ENCODE peak calls at places on chromosome 12, in ten cellular contexts. B is K562, G is PC-3, P is fibroblast of pulmonary artery, X is dorsolateral prefrontal cortex, S is AG04449, E is fibroblast of the aortic adventitia, J is neuronal stem cell, H is small intestine, K is BE2C. U is an unnamed sample.
A peak's percentile ranks its signal among the peaks of the same experiment; 100 is the strongest.

GRCh38 chr12:69471667-69472385 is 1.6 kb downstream of the FRS2 start:
- DNase-seq in B (peak; percentile 25), G (no peak), P (no peak), X (no peak), S (no peak), E (no peak), J (no peak), H (no peak), K (no peak), U (no peak)

GRCh38 chr12:14418526-14418925 is 53.0 kb downstream of the ATF7IP start:
- DNase-seq in B (no peak), G (peak; percentile 33), P (peak; percentile 55), X (no peak), S (no peak), E (peak; percentile 59), J (no peak), H (peak; percentile 62), K (no peak), U (no peak)

GRCh38 chr12:114655934-114656697 is 27.9 kb downstream of the TBX3 start:
- DNase-seq in B (no peak), G (peak; percentile 44), P (peak; percentile 90), X (no peak), S (no peak), E (no peak), J (no peak), H (peak; percentile 30), K (no peak), U (peak; percentile 78)

GRCh38 chr12:1870998-1871917 is 47.2 kb downstream of the CACNA2D4 start:
- DNase-seq in B (no peak), G (no peak), P (no peak), X (no peak), S (no peak), E (no peak), J (no peak), H (no peak), K (no peak), U (no peak)

GRCh38 chr12:123231931-123232330 is 1.0 kb downstream of the MPHOSPH9 start:
- DNase-seq in B (no peak), G (no peak), P (no peak), X (no peak), S (no peak), E (no peak), J (no peak), H (no peak), K (no peak), U (no peak)

GRCh38 chr12:88814789-88815188 is 234.5 kb upstream of the KITLG start:
- DNase-seq in B (no peak), G (no peak), P (no peak), X (no peak), S (no peak), E (no peak), J (no peak), H (no peak), K (no peak), U (no peak)

GRCh38 chr12:88836156-88836555 is 255.9 kb upstream of the KITLG start:
- DNase-seq in B (no peak), G (peak; percentile 8), P (peak; percentile 6), X (no peak), S (no peak), E (no peak), J (no peak), H (no peak), K (no peak), U (no peak)

GRCh38 chr12:4934651-4935050 is 24.9 kb downstream of the KCNA1 start:
- DNase-seq in B (no peak), G (peak; percentile 30), P (no peak), X (no peak), S (no peak), E (peak; percentile 11), J (no peak), H (no peak), K (no peak), U (no peak)

GRCh38 chr12:115638753-115639666 is 638.5 kb downstream of the MED13L start:
- DNase-seq in B (no peak), G (no peak), P (no peak), X (no peak), S (no peak), E (no peak), J (peak; percentile 20), H (peak; percentile 62), K (no peak), U (no peak)

GRCh38 chr12:68001486-68002466 is 12.5 kb downstream of the IFNG-AS1 start:
- DNase-seq in B (no peak), G (peak; percentile 60), P (peak; percentile 14), X (no peak), S (no peak), E (peak; percentile 28), J (no peak), H (no peak), K (no peak), U (no peak)

GRCh38 chr12:76559277-76560082 is at the start of gene OSBPL8:
- DNase-seq in B (peak; percentile 95), G (peak; percentile 93), P (peak; percentile 89), X (peak; percentile 92), S (peak; percentile 42), E (peak; percentile 84), J (peak; percentile 93), H (peak; percentile 94), K (peak; percentile 97), U (peak; percentile 53)

GRCh38 chr12:111024205-111024794 is 103.9 kb upstream of the MYL2 start:
- DNase-seq in B (peak; percentile 77), G (peak; percentile 84), P (peak; percentile 31), X (no peak), S (no peak), E (peak; percentile 6), J (peak; percentile 44), H (peak; percentile 35), K (peak; percentile 77), U (no peak)

GRCh38 chr12:86260183-86260582 is 4.0 kb upstream of the MGAT4C start:
- DNase-seq in B (no peak), G (no peak), P (no peak), X (no peak), S (no peak), E (no peak), J (no peak), H (no peak), K (no peak), U (no peak)

GRCh38 chr12:53214687-53215455 is 7.8 kb upstream of the ITGB7 start:
- DNase-seq in B (no peak), G (no peak), P (no peak), X (no peak), S (no peak), E (no peak), J (no peak), H (no peak), K (no peak), U (no peak)

GRCh38 chr12:9866786-9867379 is 2.3 kb downstream of the CLEC2B start:
- DNase-seq in B (no peak), G (no peak), P (no peak), X (no peak), S (no peak), E (no peak), J (no peak), H (no peak), K (no peak), U (no peak)

GRCh38 chr12:107134558-107134957 is 41.2 kb upstream of the CRY1 start:
- DNase-seq in B (peak; percentile 51), G (peak; percentile 54), P (no peak), X (no peak), S (no peak), E (no peak), J (no peak), H (no peak), K (peak; percentile 54), U (no peak)

GRCh38 chr12:31317471-31318397 is 8.2 kb downstream of the SINHCAF start:
- DNase-seq in B (no peak), G (no peak), P (peak; percentile 33), X (no peak), S (no peak), E (peak; percentile 28), J (no peak), H (peak; percentile 62), K (no peak), U (no peak)

GRCh38 chr12:1821805-1822204 is 1.4 kb downstream of the LRTM2 start:
- DNase-seq in B (no peak), G (no peak), P (no peak), X (no peak), S (no peak), E (no peak), J (no peak), H (no peak), K (no peak), U (no peak)

DNA sequence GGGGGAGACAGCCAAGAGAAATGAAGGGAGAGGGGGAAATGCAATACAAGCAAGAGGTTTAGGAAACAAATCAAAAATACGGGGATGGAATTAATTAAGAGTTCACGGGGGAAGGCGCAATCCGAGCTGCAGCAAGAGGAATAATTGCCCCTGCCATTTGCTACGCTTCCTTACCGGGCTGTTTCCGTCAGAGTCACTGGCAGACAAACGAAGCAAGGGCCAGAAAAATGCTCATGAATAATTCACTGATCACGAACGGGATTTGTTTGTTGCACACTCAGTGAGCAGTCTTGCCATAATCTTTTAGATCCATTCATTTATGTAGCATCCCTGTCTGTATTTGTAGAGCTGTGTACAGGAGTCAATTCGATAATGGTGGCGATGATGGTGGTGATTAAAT is 39.0 kb downstream of the PLXNC1 start:
- DNase-seq in B (no peak), G (no peak), P (no peak), X (no peak), S (no peak), E (no peak), J (no peak), H (no peak), K (no peak), U (no peak)
- H3K4me3 ChIP-seq in B (no peak overlapping the region), G (no peak overlapping the region), P (no peak overlapping the region), X (peak overlapping the region; percentile 53), S (peak overlapping the region; percentile 51), E (no peak overlapping the region), J (peak overlapping the region; percentile 45), H (no peak overlapping the region), K (peak overlapping the region; percentile 61), U (peak overlapping the region; percentile 55)

GRCh38 chr12:62632521-62632920 is 165.9 kb downstream of the MON2 start:
- DNase-seq in B (no peak), G (no peak), P (no peak), X (no peak), S (no peak), E (peak; percentile 76), J (no peak), H (peak; percentile 25), K (peak; percentile 68), U (no peak)
- H3K4me3 ChIP-seq in B (no peak overlapping the region), G (peak overlapping the region; percentile 56), P (peak overlapping the region; percentile 49), X (peak overlapping the region; percentile 66), S (peak overlapping the region; percentile 51), E (peak overlapping the region; percentile 56), J (peak overlapping the region; percentile 36), H (peak overlapping the region; percentile 52), K (peak overlapping the region; percentile 71), U (peak overlapping the region; percentile 62)

DNA sequence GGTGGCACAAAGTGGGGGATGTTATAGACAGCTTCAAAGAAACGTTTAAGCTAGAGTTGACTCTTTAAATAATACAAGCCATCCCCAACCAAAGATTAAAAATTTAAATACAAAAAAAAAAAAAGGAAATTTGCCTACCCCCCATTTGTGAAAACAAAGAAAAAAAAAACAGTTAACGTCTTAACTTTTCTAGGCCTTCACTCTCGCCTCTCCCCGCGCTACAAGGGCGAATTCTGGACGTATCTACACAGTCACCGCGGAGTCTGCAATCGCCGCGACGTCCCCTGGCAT is 528 bp upstream of the NUDT4 start:
- DNase-seq in B (no peak), G (no peak), P (no peak), X (no peak), S (no peak), E (no peak), J (no peak), H (no peak), K (no peak), U (no peak)
- H3K4me3 ChIP-seq in B (peak overlapping the region; percentile 97), G (peak overlapping the region; percentile 74), P (peak overlapping the region; percentile 64), X (peak overlapping the region; percentile 82), S (peak overlapping the region; percentile 74), E (peak overlapping the region; percentile 80), J (peak overlapping the region; percentile 60), H (peak overlapping the region; percentile 48), K (peak overlapping the region; percentile 73), U (peak overlapping the region; percentile 65)

GRCh38 chr12:6763380-6763779 is 2.8 kb upstream of the PTMS start:
- DNase-seq in B (no peak), G (no peak), P (no peak), X (no peak), S (no peak), E (no peak), J (no peak), H (no peak), K (no peak), U (no peak)
- H3K4me3 ChIP-seq in B (no peak overlapping the region), G (no peak overlapping the region), P (peak overlapping the region; percentile 23), X (peak overlapping the region; percentile 33), S (peak overlapping the region; percentile 16), E (peak overlapping the region; percentile 44), J (peak overlapping the region; percentile 17), H (no peak overlapping the region), K (peak overlapping the region; percentile 21), U (peak overlapping the region; percentile 49)